ENCODE peak calls at places on chromosomes 6 and 20, in ten cellular contexts. One of them, this sample, is unnamed.

GRCh38 chr6:16200231-16200941 is 38.0 kb upstream of the GMPR start:
- DNase-seq in germinal center: no peak
- DNase-seq in GM20000: no peak
- DNase-seq in IMR-90: no peak
- DNase-seq in AG09309: no peak
- DNase-seq in EL: no peak
- DNase-seq in cardiac muscle cell: no peak
- DNase-seq in gastrocnemius medialis: no peak
- DNase-seq in skeletal muscle cell: no peak
- DNase-seq in tibial nerve: no peak
- DNase-seq in this sample: no peak

GRCh38 chr6:3211681-3212080 is 15.8 kb downstream of the TUBB2B start:
- DNase-seq in skeletal muscle cell: no peak
- DNase-seq in EL: peak; percentile 61
- DNase-seq in GM20000: no peak
- DNase-seq in tibial nerve: no peak
- DNase-seq in germinal center: no peak
- DNase-seq in AG09309: no peak
- DNase-seq in gastrocnemius medialis: no peak
- DNase-seq in cardiac muscle cell: peak; percentile 34
- DNase-seq in IMR-90: no peak
- DNase-seq in this sample: no peak

GRCh38 chr6:106279179-106279578 is 46.4 kb downstream of the ATG5 start:
- DNase-seq in tibial nerve: no peak
- DNase-seq in GM20000: no peak
- DNase-seq in germinal center: no peak
- DNase-seq in IMR-90: peak; percentile 35
- DNase-seq in gastrocnemius medialis: no peak
- DNase-seq in cardiac muscle cell: no peak
- DNase-seq in skeletal muscle cell: no peak
- DNase-seq in AG09309: no peak
- DNase-seq in EL: peak; percentile 86
- DNase-seq in this sample: peak; percentile 55

GRCh38 chr20:47785900-47786762 is 850 bp upstream of the SULF2 start:
- DNase-seq in EL: peak; percentile 84
- DNase-seq in cardiac muscle cell: peak; percentile 92
- DNase-seq in gastrocnemius medialis: peak; percentile 31
- DNase-seq in tibial nerve: peak; percentile 33
- DNase-seq in germinal center: peak; percentile 31
- DNase-seq in IMR-90: peak; percentile 71
- DNase-seq in skeletal muscle cell: peak; percentile 41
- DNase-seq in AG09309: peak; percentile 54
- DNase-seq in GM20000: peak; percentile 83
- DNase-seq in this sample: no peak

GRCh38 chr6:125314019-125314581 is 12.3 kb upstream of the HDDC2 start:
- DNase-seq in gastrocnemius medialis: peak; percentile 54
- DNase-seq in IMR-90: peak; percentile 61
- DNase-seq in cardiac muscle cell: peak; percentile 80
- DNase-seq in skeletal muscle cell: peak; percentile 27
- DNase-seq in tibial nerve: peak; percentile 44
- DNase-seq in GM20000: peak; percentile 50
- DNase-seq in EL: peak; percentile 61
- DNase-seq in AG09309: no peak
- DNase-seq in germinal center: peak; percentile 44
- DNase-seq in this sample: no peak

GRCh38 chr6:130529569-130530149 is 163.8 kb downstream of the TMEM200A start:
- DNase-seq in gastrocnemius medialis: no peak
- DNase-seq in skeletal muscle cell: no peak
- DNase-seq in tibial nerve: no peak
- DNase-seq in IMR-90: no peak
- DNase-seq in EL: no peak
- DNase-seq in germinal center: no peak
- DNase-seq in cardiac muscle cell: no peak
- DNase-seq in AG09309: no peak
- DNase-seq in GM20000: no peak
- DNase-seq in this sample: no peak

GRCh38 chr20:47464380-47465101 is 37.1 kb upstream of the NCOA3 start:
- DNase-seq in cardiac muscle cell: peak; percentile 99
- DNase-seq in GM20000: no peak
- DNase-seq in AG09309: peak; percentile 96
- DNase-seq in gastrocnemius medialis: peak; percentile 91
- DNase-seq in germinal center: no peak
- DNase-seq in IMR-90: peak; percentile 99
- DNase-seq in EL: peak; percentile 98
- DNase-seq in skeletal muscle cell: peak; percentile 98
- DNase-seq in tibial nerve: peak; percentile 34
- DNase-seq in this sample: peak; percentile 96

GRCh38 chr20:50189681-50190250 is 864 bp upstream of the CEBPB start:
- DNase-seq in germinal center: no peak
- DNase-seq in EL: no peak
- DNase-seq in cardiac muscle cell: peak; percentile 22
- DNase-seq in skeletal muscle cell: no peak
- DNase-seq in IMR-90: no peak
- DNase-seq in tibial nerve: no peak
- DNase-seq in gastrocnemius medialis: peak; percentile 62
- DNase-seq in GM20000: no peak
- DNase-seq in AG09309: no peak
- DNase-seq in this sample: no peak

GRCh38 chr6:156589281-156589680 is 187.9 kb upstream of the ARID1B start:
- DNase-seq in EL: peak; percentile 62
- DNase-seq in AG09309: peak; percentile 53
- DNase-seq in tibial nerve: no peak
- DNase-seq in germinal center: no peak
- DNase-seq in GM20000: no peak
- DNase-seq in cardiac muscle cell: peak; percentile 75
- DNase-seq in gastrocnemius medialis: no peak
- DNase-seq in skeletal muscle cell: peak; percentile 12
- DNase-seq in IMR-90: peak; percentile 67
- DNase-seq in this sample: peak; percentile 68

GRCh38 chr6:46221221-46221793 is 50.5 kb upstream of the ENPP5 start:
- DNase-seq in EL: peak; percentile 28
- DNase-seq in germinal center: peak; percentile 48
- DNase-seq in skeletal muscle cell: no peak
- DNase-seq in GM20000: peak; percentile 53
- DNase-seq in gastrocnemius medialis: no peak
- DNase-seq in cardiac muscle cell: peak; percentile 58
- DNase-seq in tibial nerve: no peak
- DNase-seq in IMR-90: peak; percentile 16
- DNase-seq in AG09309: peak; percentile 18
- DNase-seq in this sample: no peak